ENCODE peak calls at places on chromosomes 3 and 15, in six cellular contexts. N, E, Z, D, C and W are unnamed samples.

GRCh38 chr3:45949432-45949831 is 6.2 kb downstream of the CXCR6 start:
- DNase-seq in D (no peak), C (no peak), E (no peak), N (no peak), Z (no peak), W (no peak)

GRCh38 chr3:153038779-153039178 is 123.2 kb upstream of the RAP2B start:
- DNase-seq in Z (no peak), C (no peak), N (no peak), D (peak), E (peak), W (no peak)

GRCh38 chr3:136624894-136625815 is 127.0 kb downstream of the STAG1 start:
- DNase-seq in N (no peak), D (no peak), C (no peak), E (peak), Z (peak), W (no peak)

GRCh38 chr3:116517308-116517707 is 72.0 kb upstream of the LSAMP start:
- DNase-seq in C (no peak), E (no peak), N (no peak), Z (no peak), D (no peak), W (no peak)

GRCh38 chr3:159586587-159587202 is 401.9 kb upstream of the IL12A start:
- DNase-seq in N (no peak), C (peak), D (no peak), E (peak), Z (no peak), W (no peak)

GRCh38 chr3:30596161-30596560 is 10.2 kb upstream of the TGFBR2 start:
- DNase-seq in D (no peak), E (no peak), N (no peak), C (no peak), Z (peak), W (no peak)

GRCh38 chr3:72187131-72187530 is 402.2 kb upstream of the PROK2 start:
- DNase-seq in C (no peak), Z (no peak), E (peak), N (no peak), D (no peak), W (no peak)

GRCh38 chr3:50172615-50173220 is 17.6 kb downstream of the SEMA3F start:
- DNase-seq in N (no peak), D (peak), Z (no peak), C (no peak), E (no peak), W (no peak)

GRCh38 chr3:49165771-49166751 is at the start of gene CCDC71:
- DNase-seq in D (peak), Z (no peak), E (peak), C (peak), N (no peak), W (no peak)

GRCh38 chr3:111998661-111999641 is at the start of gene TAGLN3:
- DNase-seq in D (no peak), N (no peak), Z (no peak), E (no peak), C (no peak), W (no peak)

GRCh38 chr3:141128126-141128777 is 77.1 kb downstream of the SPSB4 start:
- DNase-seq in D (no peak), Z (no peak), E (no peak), N (no peak), C (no peak), W (no peak)

GRCh38 chr15:62856466-62857246 is 185.9 kb upstream of the TPM1 start:
- DNase-seq in C (no peak), N (no peak), E (no peak), D (no peak), Z (no peak), W (no peak)

GRCh38 chr3:126696701-126697267 is 7.3 kb upstream of the CHCHD6 start:
- DNase-seq in E (no peak), N (no peak), C (no peak), D (no peak), Z (no peak), W (no peak)

GRCh38 chr3:16496008-16496407 is 17.5 kb downstream of the RFTN1 start:
- DNase-seq in E (no peak), N (no peak), Z (no peak), D (no peak), C (no peak), W (no peak)

GRCh38 chr3:171446801-171447578 is 13.2 kb downstream of the TNIK start:
- DNase-seq in C (peak), Z (peak), N (peak), E (peak), D (no peak), W (peak)

GRCh38 chr15:59283717-59284336 is 77.2 kb downstream of the LDHAL6B start:
- DNase-seq in E (peak), D (no peak), N (no peak), C (no peak), Z (peak), W (no peak)

GRCh38 chr3:102136183-102136582 is 286.9 kb downstream of the NFKBIZ start:
- DNase-seq in N (no peak), D (no peak), C (no peak), Z (no peak), E (no peak), W (no peak)

GRCh38 chr3:10602769-10603768 is 97.7 kb upstream of the ATP2B2 start:
- DNase-seq in Z (no peak), C (no peak), D (no peak), E (no peak), N (no peak), W (no peak)

GRCh38 chr3:141960731-141961130 is 84.3 kb downstream of the ATP1B3 start:
- DNase-seq in E (no peak), N (no peak), D (no peak), Z (no peak), C (peak), W (no peak)

GRCh38 chr3:107760141-107760540 is 237.4 kb downstream of the BBX start:
- DNase-seq in Z (no peak), E (no peak), D (no peak), C (no peak), N (no peak), W (no peak)

GRCh38 chr3:14096742-14097141 is 27.9 kb downstream of the CHCHD4 start:
- DNase-seq in C (no peak), Z (no peak), E (peak), N (no peak), D (no peak), W (no peak)

GRCh38 chr3:64221564-64222257 is 3.6 kb downstream of the PRICKLE2 start:
- DNase-seq in N (no peak), Z (no peak), E (no peak), C (no peak), D (no peak), W (no peak)

GRCh38 chr3:64223809-64224570 is 1.3 kb downstream of the PRICKLE2 start:
- DNase-seq in Z (no peak), D (no peak), N (no peak), E (peak), C (peak), W (no peak)

GRCh38 chr3:64222501-64222900 is 2.8 kb downstream of the PRICKLE2 start:
- DNase-seq in N (no peak), Z (no peak), E (no peak), D (no peak), C (no peak), W (no peak)

GRCh38 chr3:64225695-64226499 is 631 bp upstream of the PRICKLE2 start:
- DNase-seq in E (no peak), N (no peak), C (no peak), Z (no peak), D (no peak), W (no peak)

GRCh38 chr3:64224826-64225606 is at the start of gene PRICKLE2:
- DNase-seq in N (peak), E (peak), Z (no peak), D (peak), C (peak), W (peak)
- H3K4me3 ChIP-seq in N (peak), E (peak), Z (peak), D (no peak), C (peak), W (peak)

GRCh38 chr3:124761935-124762334 is 31.7 kb downstream of the UMPS start:
- DNase-seq in C (no peak), E (no peak), Z (no peak), D (no peak), N (no peak), W (no peak)

GRCh38 chr3:124759666-124760401 is 29.6 kb downstream of the UMPS start:
- DNase-seq in C (no peak), E (no peak), D (no peak), N (no peak), Z (no peak), W (no peak)

GRCh38 chr3:124760601-124761000 is 30.3 kb downstream of the UMPS start:
- DNase-seq in N (no peak), E (no peak), C (peak), Z (no peak), D (peak), W (peak)

GRCh38 chr3:124762612-124763011 is 32.4 kb downstream of the UMPS start:
- DNase-seq in D (no peak), N (no peak), E (no peak), C (no peak), Z (no peak), W (no peak)

GRCh38 chr3:124761250-124761796 is 31.1 kb downstream of the UMPS start:
- DNase-seq in C (peak), E (peak), Z (no peak), D (peak), N (peak), W (peak)
- H3K4me3 ChIP-seq in C (no peak), E (no peak), Z (no peak), D (no peak), N (no peak), W (no peak)

GRCh38 chr3:29333520-29333919 is 52.6 kb downstream of the RBMS3 start:
- DNase-seq in C (peak), N (no peak), D (no peak), Z (no peak), E (no peak), W (no peak)

GRCh38 chr3:29335921-29336320 is 55.0 kb downstream of the RBMS3 start:
- DNase-seq in D (no peak), C (no peak), N (no peak), Z (no peak), E (no peak), W (no peak)

GRCh38 chr3:29337565-29337964 is 56.7 kb downstream of the RBMS3 start:
- DNase-seq in N (no peak), E (no peak), C (no peak), D (no peak), Z (no peak), W (no peak)

GRCh38 chr3:29334652-29335189 is 53.9 kb downstream of the RBMS3 start:
- DNase-seq in C (no peak), E (no peak), Z (no peak), N (no peak), D (no peak), W (no peak)

DNA sequence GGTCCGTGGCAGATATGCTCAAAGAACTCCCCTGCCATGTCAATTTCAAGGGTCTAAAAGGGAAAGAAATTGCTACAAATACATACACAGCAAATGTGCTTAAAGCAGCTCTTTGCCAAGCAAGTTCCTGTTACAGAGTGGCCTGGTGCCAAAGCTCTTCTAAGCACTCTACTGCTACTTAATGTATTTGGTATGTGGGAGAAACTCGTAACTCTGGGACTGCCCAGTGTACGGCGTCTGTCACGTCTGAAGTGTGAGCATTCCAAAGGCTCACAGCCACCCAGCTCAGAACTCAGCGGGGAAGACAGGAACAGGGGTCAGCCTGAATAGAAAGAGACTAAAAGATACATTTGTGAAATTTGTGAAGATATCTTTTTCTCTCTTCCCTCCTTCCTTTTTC is 54.6 kb downstream of the RBMS3 start:
- DNase-seq in C (peak), N (peak), D (peak), E (peak), Z (no peak), W (peak)
- H3K4me3 ChIP-seq in C (peak), N (peak), D (no peak), E (peak), Z (peak), W (peak)

DNA sequence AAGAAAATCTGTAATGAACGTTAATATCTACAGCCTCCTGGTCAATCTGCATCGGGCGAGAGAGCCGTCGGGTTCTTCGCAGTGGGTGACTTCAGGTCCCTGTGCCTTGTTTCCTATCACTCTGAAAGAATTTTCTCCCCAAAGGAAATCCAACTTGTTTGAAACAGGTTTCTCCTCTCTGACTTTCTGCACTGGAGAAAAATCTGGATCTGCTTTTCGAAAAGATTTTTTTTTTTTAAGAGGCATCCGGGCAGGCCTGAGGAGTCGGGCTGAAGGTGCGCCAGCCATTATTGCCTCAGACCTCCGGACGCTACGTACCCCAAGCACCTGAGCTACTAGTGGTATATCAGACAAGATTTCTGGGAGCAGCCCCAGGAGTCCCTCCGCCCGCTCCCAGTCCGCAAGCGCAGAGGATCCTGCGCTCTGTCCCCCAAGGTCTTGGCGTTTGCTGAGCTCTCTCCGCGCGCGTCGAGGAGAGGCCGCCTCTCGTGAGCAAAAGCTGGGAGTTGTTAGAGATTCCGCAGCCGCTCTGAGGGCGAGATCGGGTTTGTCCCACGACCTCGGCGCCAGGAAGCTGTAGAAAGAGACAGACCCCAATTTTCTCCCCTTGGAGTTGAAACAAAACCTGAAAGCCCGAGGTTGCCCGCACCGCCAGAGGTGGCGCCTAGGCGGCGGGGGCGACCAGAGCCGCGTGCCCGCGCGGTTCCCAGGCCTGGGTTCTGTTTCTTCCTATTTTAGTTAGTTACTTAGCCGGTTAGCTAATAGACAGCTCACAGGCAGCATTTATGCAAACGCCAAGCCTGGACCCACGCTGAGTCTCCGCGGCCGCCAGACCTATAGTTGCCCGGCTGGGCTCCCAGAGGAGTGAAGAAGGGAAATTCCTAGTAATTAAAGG is 72.4 kb upstream of the POLG start:
- DNase-seq in C (no peak), D (no peak), N (no peak), Z (no peak), E (no peak), W (no peak)
- H3K4me3 ChIP-seq in C (no peak), D (no peak), N (no peak), Z (peak), E (no peak), W (no peak)